ENCODE peak calls at places on chromosomes 2 and 18, in seven cellular contexts. B is heart left ventricle, N is spleen, G is neural progenitor cell, I is hepatocyte, Z is left ventricle myocardium inferior, Q is right atrium auricular region. L is an unnamed sample.
A peak's percentile ranks its signal among the peaks of the same experiment; 100 is the strongest.

GRCh38 chr2:173122936-173123335 is 47.3 kb downstream of the MAP3K20 start:
- DNase-seq in B (no peak), N (no peak), G (no peak), I (no peak), Z (no peak), Q (no peak), L (no peak)

GRCh38 chr2:202989749-202990148 is 24.9 kb upstream of the NBEAL1 start:
- DNase-seq in B (no peak), N (no peak), G (no peak), I (no peak), Z (no peak), Q (no peak), L (no peak)

GRCh38 chr2:6865346-6866238 is at the start of gene CMPK2:
- DNase-seq in B (peak; percentile 80), N (peak; percentile 95), G (peak; percentile 67), I (peak; percentile 79), Z (peak; percentile 75), Q (no peak), L (no peak)

GRCh38 chr2:102033750-102034682 is 42.3 kb downstream of the IL1R2 start:
- DNase-seq in B (no peak), N (no peak), G (no peak), I (no peak), Z (no peak), Q (no peak), L (peak; percentile 18)

GRCh38 chr18:49638209-49638785 is 76.4 kb downstream of the LIPG start:
- DNase-seq in B (no peak), N (peak; percentile 6), G (no peak), I (no peak), Z (no peak), Q (no peak), L (no peak)

GRCh38 chr2:39708003-39708402 is 42.3 kb downstream of the TMEM178A start:
- DNase-seq in B (no peak), N (no peak), G (no peak), I (no peak), Z (no peak), Q (no peak), L (no peak)

GRCh38 chr18:51603551-51603950 is 406.1 kb upstream of the MEX3C start:
- DNase-seq in B (no peak), N (no peak), G (peak; percentile 47), I (no peak), Z (no peak), Q (no peak), L (peak; percentile 8)

GRCh38 chr2:27494944-27495554 is at the start of gene FNDC4:
- DNase-seq in B (no peak), N (peak; percentile 78), G (peak; percentile 83), I (peak; percentile 59), Z (peak; percentile 31), Q (no peak), L (peak; percentile 25)

GRCh38 chr2:144480257-144480656 is 39.7 kb downstream of the ZEB2 start:
- DNase-seq in B (no peak), N (no peak), G (peak; percentile 17), I (no peak), Z (no peak), Q (no peak), L (no peak)

GRCh38 chr2:109473616-109474318 is 140.0 kb downstream of the SEPTIN10 start:
- DNase-seq in B (no peak), N (peak; percentile 51), G (no peak), I (no peak), Z (no peak), Q (no peak), L (no peak)

GRCh38 chr2:190800528-190800927 is 80.1 kb upstream of the GLS start:
- DNase-seq in B (no peak), N (no peak), G (no peak), I (no peak), Z (no peak), Q (no peak), L (no peak)

GRCh38 chr2:2769481-2770431 is 438.7 kb upstream of the MYT1L start:
- DNase-seq in B (peak; percentile 89), N (peak; percentile 71), G (no peak), I (no peak), Z (peak; percentile 76), Q (peak; percentile 64), L (no peak)

GRCh38 chr18:55268146-55268545 is 308.9 kb upstream of the CCDC68 start:
- DNase-seq in B (no peak), N (no peak), G (no peak), I (no peak), Z (no peak), Q (no peak), L (no peak)

GRCh38 chr2:218060950-218061660 is 7.9 kb upstream of the RUFY4 start:
- DNase-seq in B (no peak), N (no peak), G (no peak), I (no peak), Z (no peak), Q (no peak), L (no peak)

GRCh38 chr2:160242863-160243552 is 42.9 kb upstream of the ITGB6 start:
- DNase-seq in B (no peak), N (no peak), G (no peak), I (no peak), Z (no peak), Q (no peak), L (no peak)

GRCh38 chr2:160245614-160246156 is 45.6 kb upstream of the ITGB6 start:
- DNase-seq in B (no peak), N (no peak), G (no peak), I (no peak), Z (no peak), Q (no peak), L (no peak)

GRCh38 chr2:160238392-160238791 is 38.3 kb upstream of the ITGB6 start:
- DNase-seq in B (no peak), N (no peak), G (no peak), I (no peak), Z (no peak), Q (no peak), L (no peak)

GRCh38 chr2:160246356-160246755 is 46.3 kb upstream of the ITGB6 start:
- DNase-seq in B (no peak), N (no peak), G (no peak), I (no peak), Z (no peak), Q (no peak), L (no peak)

DNA sequence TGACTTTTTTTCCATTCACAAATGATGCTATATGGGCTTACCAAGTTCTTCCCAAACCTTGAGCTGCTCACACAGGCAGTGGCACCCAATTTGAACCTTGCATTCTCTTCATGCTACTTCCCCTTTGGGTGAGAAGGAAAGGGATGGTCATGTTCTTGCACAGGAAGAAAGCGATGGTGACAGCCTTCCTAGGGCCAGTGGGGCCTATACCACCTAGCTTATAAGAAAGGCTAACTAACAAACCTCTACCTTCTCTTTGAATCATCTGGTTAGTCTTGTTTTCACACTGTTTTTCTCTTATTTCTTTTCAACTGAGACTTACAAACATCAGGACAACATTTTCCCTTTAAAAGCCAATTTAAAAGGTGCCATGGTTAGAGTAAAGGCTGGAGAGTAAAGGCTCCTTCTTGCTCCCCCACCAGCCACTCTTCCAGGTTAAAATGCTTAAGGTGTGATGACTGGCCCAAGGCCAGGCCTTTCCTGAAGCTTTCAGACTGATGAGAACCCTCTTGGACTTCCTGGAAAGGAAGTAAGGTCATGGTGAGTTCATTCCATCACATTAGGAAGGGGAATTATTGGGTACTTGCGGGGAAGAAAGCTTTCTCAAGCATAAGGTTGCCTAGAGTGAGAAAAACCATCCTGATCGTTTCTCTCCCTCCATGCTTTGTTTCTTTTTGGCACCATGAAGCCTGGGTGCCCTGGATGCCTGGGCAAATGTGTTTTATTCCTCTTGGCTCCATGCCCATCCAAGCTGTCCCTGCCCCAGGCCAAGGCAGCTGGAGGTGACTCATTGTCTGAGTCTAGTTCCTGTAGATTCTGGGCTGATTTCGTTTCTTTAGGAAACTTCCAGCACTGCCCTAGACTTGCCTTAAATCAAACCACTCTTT is 41.4 kb upstream of the ITGB6 start:
- DNase-seq in B (peak; percentile 43), N (no peak), G (no peak), I (peak; percentile 45), Z (no peak), Q (peak; percentile 65), L (peak; percentile 89)
- H3K27ac ChIP-seq in B (peak overlapping the region; percentile 42), N (no peak overlapping the region), G (no peak overlapping the region), I (peak overlapping the region; percentile 46), Z (peak overlapping the region; percentile 1), Q (peak overlapping the region; percentile 25), L (peak overlapping the region; percentile 85)

GRCh38 chr2:76461431-76461830 is 750.7 kb upstream of the GCFC2 start:
- DNase-seq in B (no peak), N (no peak), G (no peak), I (no peak), Z (no peak), Q (no peak), L (no peak)
- H3K9me3 ChIP-seq in B (no peaks in the 10 kb centered on the region), N (no peaks in the 10 kb centered on the region), G (no peaks in the 10 kb centered on the region), I (no peaks in the 10 kb centered on the region), Z (no peaks in the 10 kb centered on the region), Q (no peaks in the 10 kb centered on the region), L (no peaks in the 10 kb centered on the region)

GRCh38 chr2:43218221-43218549 is 8.2 kb downstream of the ZFP36L2 start:
- DNase-seq in B (no peak), N (no peak), G (no peak), I (no peak), Z (no peak), Q (no peak), L (peak; percentile 28)
- H3K4me3 ChIP-seq in B (no peak overlapping the region), N (peak overlapping the region; percentile 95), G (peak overlapping the region; percentile 23), I (no peak overlapping the region), Z (peak overlapping the region; percentile 94), Q (peak overlapping the region; percentile 92), L (peak overlapping the region; percentile 65)

DNA sequence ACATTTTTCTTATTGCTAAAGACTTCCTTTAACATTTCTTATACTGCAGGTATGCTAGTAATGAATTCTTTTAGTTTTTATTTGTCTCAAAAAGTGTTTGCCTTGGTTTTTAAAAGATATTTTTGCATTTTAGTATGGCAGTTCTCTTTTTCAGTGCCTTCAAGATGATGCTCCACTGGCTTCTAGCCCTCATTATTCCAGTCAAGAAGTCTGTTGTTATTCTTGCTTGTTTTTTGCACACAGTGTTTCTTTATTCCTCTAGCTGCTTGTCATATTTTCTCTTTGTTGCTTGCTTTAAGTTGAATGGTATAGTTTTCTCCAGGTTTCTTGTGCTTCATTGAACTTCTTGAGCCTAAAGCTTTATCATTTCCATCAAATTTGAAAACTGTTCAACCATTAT is 158.0 kb upstream of the SPHKAP start:
- DNase-seq in B (no peak), N (no peak), G (no peak), I (no peak), Z (no peak), Q (no peak), L (no peak)
- H3K27ac ChIP-seq in B (no peak overlapping the region), N (no peak overlapping the region), G (no peak overlapping the region), I (no peak overlapping the region), Z (no peak overlapping the region), Q (no peak overlapping the region), L (no peak overlapping the region)

L was measured in SJCRH30.